ENCODE peak calls at places on chromosomes 11 and 22, in eight cellular contexts. G is HCT116, E is neural progenitor cell, H is PC-3, U is OCI-LY7, F is hepatocyte, J is SK-N-SH, S is GM23248. V is an unnamed sample.
A peak's percentile ranks its signal among the peaks of the same experiment; 100 is the strongest.

GRCh38 chr11:90476442-90477007 is 253.7 kb upstream of the CHORDC1 start:
- DNase-seq in G (peak; percentile 21), E (peak; percentile 58), H (peak; percentile 76), U (peak; percentile 13), F (peak; percentile 43), J (peak; percentile 2), S (peak; percentile 26), V (peak; percentile 57)

GRCh38 chr22:45867118-45867905 is 109.7 kb downstream of the WNT7B start:
- DNase-seq in G (no peak), E (peak; percentile 83), H (no peak), U (no peak), F (peak; percentile 62), J (peak; percentile 87), S (peak; percentile 69), V (no peak)

GRCh38 chr11:130477646-130478203 is 29.3 kb downstream of the ADAMTS15 start:
- DNase-seq in G (no peak), E (no peak), H (no peak), U (no peak), F (no peak), J (peak; percentile 3), S (peak; percentile 21), V (no peak)

GRCh38 chr11:19258651-19259230 is 18.0 kb upstream of the E2F8 start:
- DNase-seq in G (no peak), E (peak; percentile 17), H (no peak), U (no peak), F (no peak), J (no peak), S (no peak), V (no peak)

GRCh38 chr22:34917239-34917638 is 148.7 kb upstream of the ISX start:
- DNase-seq in G (no peak), E (no peak), H (no peak), U (no peak), F (no peak), J (no peak), S (no peak), V (no peak)

GRCh38 chr11:55942785-55943392 is 6.7 kb upstream of the OR5I1 start:
- DNase-seq in G (peak; percentile 18), E (peak; percentile 66), H (peak; percentile 77), U (peak; percentile 32), F (peak; percentile 75), J (peak; percentile 7), S (peak; percentile 49), V (peak; percentile 57)

GRCh38 chr11:67117667-67118058 is 1.4 kb upstream of the KDM2A start:
- DNase-seq in G (no peak), E (peak; percentile 62), H (no peak), U (no peak), F (peak; percentile 61), J (no peak), S (peak; percentile 31), V (no peak)

GRCh38 chr11:61917357-61918109 is at the start of gene RAB3IL1:
- DNase-seq in G (no peak), E (peak; percentile 90), H (peak; percentile 50), U (no peak), F (peak; percentile 86), J (peak; percentile 94), S (peak; percentile 78), V (no peak)

GRCh38 chr11:73521621-73522020 is 76.3 kb downstream of the FAM168A start:
- DNase-seq in G (peak; percentile 68), E (no peak), H (peak; percentile 75), U (no peak), F (no peak), J (no peak), S (peak; percentile 63), V (no peak)

GRCh38 chr11:1516273-1517067 is 29.9 kb upstream of the MOB2 start:
- DNase-seq in G (no peak), E (no peak), H (peak; percentile 13), U (no peak), F (no peak), J (peak; percentile 39), S (peak; percentile 40), V (no peak)

GRCh38 chr22:25354456-25354855 is 135.0 kb downstream of the CRYBB2 start:
- DNase-seq in G (no peak), E (no peak), H (no peak), U (no peak), F (no peak), J (no peak), S (no peak), V (no peak)

GRCh38 chr11:16986434-16987204 is 27.6 kb downstream of the PLEKHA7 start:
- DNase-seq in G (no peak), E (no peak), H (peak; percentile 58), U (peak; percentile 5), F (peak; percentile 81), J (no peak), S (no peak), V (peak; percentile 94)

GRCh38 chr11:28606930-28607329 is 498.7 kb downstream of the METTL15 start:
- DNase-seq in G (no peak), E (no peak), H (peak; percentile 37), U (no peak), F (no peak), J (no peak), S (no peak), V (no peak)

DNA sequence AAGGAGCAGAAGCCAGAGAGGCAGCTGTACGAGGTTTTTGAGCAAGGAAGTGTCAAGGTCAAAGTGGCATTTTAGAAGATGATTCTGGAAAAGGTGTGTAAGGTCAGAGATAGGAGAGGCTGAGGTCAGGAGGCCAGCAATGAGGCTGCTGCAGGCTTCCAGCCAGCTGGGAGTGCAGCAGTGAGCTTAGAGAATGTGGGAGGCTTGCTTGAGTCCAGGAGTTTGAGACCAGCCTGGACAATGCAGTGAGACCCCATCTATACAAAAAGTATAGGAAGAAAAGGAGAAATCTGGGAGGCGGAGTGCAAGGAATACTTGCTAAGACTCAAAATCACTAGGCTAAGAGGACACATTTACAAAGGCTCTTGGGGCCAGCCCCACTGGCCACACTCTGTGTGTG is 96.5 kb downstream of the GRIK4 start:
- DNase-seq in G (no peak), E (no peak), H (no peak), U (no peak), F (no peak), J (no peak), S (no peak), V (no peak)
- TF ChIP-seq EZH2phosphoT487 in G (no peak), E (no peak), H (no peak), U (no peak), F (no peak), J (no peak), S (no peak), V (no peak)

GRCh38 chr11:69642549-69642912 is 1.6 kb downstream of the CCND1 start:
- DNase-seq in G (no peak), E (peak; percentile 60), H (no peak), U (no peak), F (peak; percentile 55), J (peak; percentile 57), S (peak; percentile 59), V (peak; percentile 32)

GRCh38 chr11:69644071-69644961 is 3.4 kb downstream of the CCND1 start:
- DNase-seq in G (no peak), E (no peak), H (peak; percentile 75), U (no peak), F (peak; percentile 89), J (peak; percentile 72), S (peak; percentile 93), V (no peak)

GRCh38 chr11:69643646-69644045 is 2.7 kb downstream of the CCND1 start:
- DNase-seq in G (no peak), E (no peak), H (peak; percentile 19), U (no peak), F (no peak), J (no peak), S (peak; percentile 44), V (no peak)

GRCh38 chr11:69641681-69642548 is 959 bp downstream of the CCND1 start:
- DNase-seq in G (no peak), E (peak; percentile 35), H (peak; percentile 28), U (no peak), F (no peak), J (peak; percentile 51), S (peak; percentile 65), V (no peak)

DNA sequence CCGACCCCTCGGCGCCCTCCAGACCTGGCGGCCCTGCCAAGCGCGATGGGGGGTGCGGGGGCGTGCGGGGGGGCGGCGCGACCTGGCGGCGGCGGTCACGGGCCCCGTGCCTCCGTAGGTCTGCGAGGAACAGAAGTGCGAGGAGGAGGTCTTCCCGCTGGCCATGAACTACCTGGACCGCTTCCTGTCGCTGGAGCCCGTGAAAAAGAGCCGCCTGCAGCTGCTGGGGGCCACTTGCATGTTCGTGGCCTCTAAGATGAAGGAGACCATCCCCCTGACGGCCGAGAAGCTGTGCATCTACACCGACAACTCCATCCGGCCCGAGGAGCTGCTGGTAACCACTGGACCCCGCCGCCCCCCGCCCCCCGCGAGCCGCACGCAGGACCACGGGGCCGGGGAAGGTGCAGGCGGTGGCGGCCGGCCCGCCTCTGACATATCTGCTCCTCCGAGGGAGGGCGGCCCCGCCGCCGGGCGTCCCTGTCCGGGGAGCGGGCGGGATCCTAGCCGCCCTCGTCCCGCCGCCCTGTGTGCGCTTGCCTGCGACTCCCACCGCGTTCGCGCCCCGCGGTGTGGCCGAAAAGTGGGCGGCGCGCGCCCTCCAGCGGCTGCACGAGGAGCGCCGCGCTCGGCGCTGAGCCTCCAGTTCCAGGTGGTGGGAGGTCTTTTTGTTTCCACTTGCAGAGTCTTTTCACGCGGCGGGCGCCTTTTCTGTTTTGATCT is 2.1 kb downstream of the CCND1 start:
- DNase-seq in G (no peak), E (peak; percentile 93), H (peak; percentile 85), U (peak; percentile 81), F (peak; percentile 92), J (peak; percentile 84), S (peak; percentile 89), V (peak; percentile 83)
- H4K20me1 ChIP-seq in G (peaks cover 34% of the 10 kb centered on the region), E (peaks cover 62% of the 10 kb centered on the region), H (peaks cover 66% of the 10 kb centered on the region), U (no peaks in the 10 kb centered on the region), F (peaks cover 24% of the 10 kb centered on the region), J (peaks cover 63% of the 10 kb centered on the region), S (no peaks in the 10 kb centered on the region), V (no peaks in the 10 kb centered on the region)

GRCh38 chr22:29270475-29271271 is 2.6 kb downstream of the EWSR1 start:
- DNase-seq in G (no peak), E (peak; percentile 34), H (peak; percentile 54), U (peak; percentile 30), F (peak; percentile 39), J (no peak), S (peak; percentile 55), V (no peak)
- TF ChIP-seq EZH2phosphoT487 in G (no peak), E (no peak), H (no peak), U (no peak), F (no peak), J (no peak), S (no peak), V (no peak)

DNA sequence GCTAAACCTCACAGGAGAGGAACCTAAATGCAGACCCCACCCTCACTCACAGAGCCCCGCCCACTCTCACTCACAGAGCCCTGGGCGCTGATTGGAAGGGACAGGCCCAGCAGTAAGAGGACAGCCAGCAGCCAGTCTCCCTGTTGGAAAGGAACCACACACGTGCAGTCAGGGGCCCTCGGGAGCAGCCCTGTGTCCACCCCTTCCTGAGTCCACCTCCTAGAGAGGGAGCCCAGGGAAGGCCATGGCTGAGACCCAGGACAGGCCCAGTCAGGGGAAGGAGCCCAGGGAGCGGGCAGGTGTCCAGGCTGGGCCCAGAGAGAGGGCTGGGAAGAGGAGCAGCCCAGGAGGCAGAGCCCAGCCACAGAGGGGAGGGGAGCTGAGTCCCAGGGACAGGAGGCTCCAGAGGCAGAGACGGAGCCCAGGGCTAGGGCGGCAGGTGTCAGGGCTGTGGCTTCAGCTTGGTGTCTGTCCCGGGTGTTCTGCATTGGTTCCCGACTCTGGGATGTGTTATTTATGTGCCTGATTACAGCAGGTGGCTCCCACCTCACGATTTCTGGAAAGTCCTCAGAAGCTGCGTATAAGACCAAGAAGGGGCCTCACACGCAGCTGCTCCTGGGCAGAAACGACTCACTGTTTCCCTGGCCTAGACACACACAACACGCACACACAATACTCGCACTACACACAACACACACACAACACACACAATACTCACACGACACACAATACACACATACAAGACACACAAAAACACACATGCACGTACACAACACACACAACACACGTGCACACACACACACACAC is 9.0 kb upstream of the APOBEC3H start:
- DNase-seq in G (no peak), E (peak; percentile 75), H (no peak), U (no peak), F (no peak), J (no peak), S (no peak), V (no peak)
- H4K20me1 ChIP-seq in G (no peaks in the 10 kb centered on the region), E (no peaks in the 10 kb centered on the region), H (no peaks in the 10 kb centered on the region), U (no peaks in the 10 kb centered on the region), F (no peaks in the 10 kb centered on the region), J (no peaks in the 10 kb centered on the region), S (no peaks in the 10 kb centered on the region), V (no peaks in the 10 kb centered on the region)

V was measured in MM.1S.